ENCODE peak calls at places on chromosome 1, in nine cellular contexts. D is A673, H is neural progenitor cell, O is GM23248, G is mammary epithelial cell, U is fibroblast of lung, R is endothelial cell of umbilical vein, J is PC-3, Q is DND-41. Z is an unnamed sample. For H3K9me3, the result is how much of the 10 kb centered on the place peaks cover.

GRCh38 chr1:16366722-16367257 is at the start of gene SZRD1:
- DNase-seq in U (peak), O (peak), Q (peak), H (peak), J (peak), D (peak), G (peak), R (peak), Z (peak)

GRCh38 chr1:169460193-169460833 is 25.4 kb downstream of the SLC19A2 start:
- DNase-seq in U (peak), J (no peak), O (peak), R (peak), D (no peak), Q (no peak), G (no peak), H (no peak), Z (no peak)

GRCh38 chr1:15617874-15618684 is 821 bp downstream of the DDI2 start:
- DNase-seq in D (peak), U (peak), J (peak), G (peak), R (peak), O (peak), Q (peak), H (no peak), Z (peak)

GRCh38 chr1:175521265-175522040 is 221.9 kb downstream of the TNR start:
- DNase-seq in U (no peak), J (peak), R (peak), O (no peak), Q (no peak), D (no peak), G (no peak), H (no peak), Z (no peak)

GRCh38 chr1:32769524-32770220 is 47.5 kb downstream of the YARS1 start:
- DNase-seq in R (no peak), O (peak), U (peak), D (no peak), H (no peak), J (peak), Q (no peak), G (peak), Z (no peak)

GRCh38 chr1:28830814-28831213 is 18.8 kb downstream of the OPRD1 start:
- DNase-seq in O (no peak), H (no peak), Q (no peak), U (no peak), R (no peak), J (no peak), G (no peak), D (no peak), Z (no peak)

GRCh38 chr1:213162338-213162737 is 111.3 kb downstream of the RPS6KC1 start:
- DNase-seq in D (no peak), Q (no peak), H (no peak), U (peak), G (no peak), R (no peak), J (peak), O (peak), Z (no peak)

GRCh38 chr1:64922336-64922735 is 44.0 kb downstream of the JAK1 start:
- DNase-seq in H (no peak), U (no peak), G (no peak), O (no peak), J (no peak), D (no peak), Q (no peak), R (no peak), Z (no peak)

GRCh38 chr1:160149706-160150105 is 1.7 kb upstream of the ATP1A4 start:
- DNase-seq in H (no peak), G (no peak), O (peak), U (peak), Q (no peak), R (no peak), J (no peak), D (no peak), Z (no peak)

GRCh38 chr1:171645553-171646336 is 6.7 kb downstream of the MYOC start:
- DNase-seq in J (no peak), D (no peak), G (no peak), O (peak), H (no peak), U (peak), Q (no peak), R (no peak), Z (no peak)

GRCh38 chr1:15835205-15835740 is 12.2 kb upstream of the SPEN start:
- DNase-seq in G (no peak), U (no peak), Q (no peak), D (peak), O (peak), H (peak), R (no peak), J (no peak), Z (no peak)

GRCh38 chr1:15344380-15344779 is 65.3 kb upstream of the EFHD2 start:
- DNase-seq in O (no peak), Q (no peak), J (no peak), D (no peak), G (no peak), R (no peak), U (no peak), H (no peak), Z (no peak)

GRCh38 chr1:44405041-44405803 is at the start of gene RNF220:
- DNase-seq in G (peak), Q (no peak), J (peak), U (peak), H (peak), O (peak), D (peak), R (peak), Z (no peak)

GRCh38 chr1:32872189-32872898 is 1.6 kb upstream of the FNDC5 start:
- DNase-seq in J (peak), R (peak), Q (peak), H (peak), U (no peak), O (peak), D (peak), G (no peak), Z (peak)

GRCh38 chr1:169150631-169151337 is 44.3 kb downstream of the ATP1B1 start:
- DNase-seq in R (no peak), H (no peak), U (no peak), J (no peak), O (no peak), D (no peak), G (no peak), Q (no peak), Z (no peak)

GRCh38 chr1:227587968-227588367 is 24.6 kb downstream of the ZNF678 start:
- DNase-seq in U (no peak), G (no peak), R (no peak), D (no peak), Q (no peak), J (no peak), O (no peak), H (no peak), Z (no peak)
- H3K9me3 ChIP-seq in U (under half), G (under half), R (under half), D (under half), Q (under half), J (under half), O (under half), H (under half), Z (under half)

DNA sequence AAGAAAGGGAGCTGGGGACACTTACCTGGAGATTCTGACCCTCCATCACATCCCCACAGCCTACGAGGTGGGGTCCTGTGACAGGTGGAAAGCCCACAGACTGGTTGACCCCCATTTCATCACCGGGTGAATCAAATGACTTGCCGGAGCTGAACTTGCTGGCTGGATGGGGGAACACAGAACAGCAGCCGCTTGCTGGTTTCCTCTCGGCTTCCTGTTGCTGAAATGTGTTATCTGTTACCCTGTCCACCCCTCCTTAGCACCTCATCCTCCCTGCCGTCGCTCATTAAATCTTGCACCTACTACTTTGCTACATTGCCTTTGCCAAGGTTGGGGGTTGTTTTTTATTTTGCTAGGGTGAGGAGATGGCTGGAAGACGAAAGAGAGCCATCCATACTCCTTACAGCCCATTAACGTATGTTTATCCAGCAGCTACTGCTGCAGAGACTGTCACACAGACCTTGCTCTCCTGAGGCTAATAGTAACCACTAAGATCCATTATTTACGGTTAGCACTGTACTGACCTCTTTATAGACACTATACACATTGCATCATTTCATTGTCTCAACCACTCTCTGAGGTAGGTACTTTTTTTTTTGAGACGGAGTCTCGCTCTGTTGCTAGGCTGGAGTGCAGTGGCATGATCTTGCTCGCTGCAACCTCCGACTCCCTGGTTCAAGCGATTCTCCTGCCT is 7.0 kb downstream of the PAFAH2 start:
- DNase-seq in G (no peak), U (no peak), J (no peak), Q (peak), R (no peak), O (no peak), H (no peak), D (no peak), Z (no peak)
- H3K4me3 ChIP-seq in G (no peak), U (no peak), J (no peak), Q (peak), R (no peak), O (no peak), H (no peak), D (no peak), Z (no peak)

GRCh38 chr1:12588695-12589094 is 29.3 kb downstream of the DHRS3 start:
- DNase-seq in R (no peak), Q (no peak), U (no peak), D (no peak), J (no peak), H (no peak), O (no peak), G (no peak), Z (no peak)
- TF ChIP-seq EZH2 in R (no peak), Q (no peak), U (no peak), D (no peak), J (no peak), H (no peak), O (no peak), G (no peak), Z (no peak)

GRCh38 chr1:69220672-69221071 is 347.1 kb upstream of the LRRC7 start:
- DNase-seq in J (no peak), D (no peak), U (no peak), G (no peak), O (no peak), R (no peak), Q (no peak), H (no peak), Z (no peak)
- H3K9me3 ChIP-seq in J (under half), D (under half), U (under half), G (under half), O (under half), R (under half), Q (under half), H (under half), Z (under half)

GRCh38 chr1:198185101-198185500 is 28.3 kb downstream of the NEK7 start:
- DNase-seq in U (no peak), H (no peak), O (no peak), R (no peak), J (no peak), G (no peak), Q (no peak), D (no peak), Z (no peak)

GRCh38 chr1:198185759-198186158 is 29.0 kb downstream of the NEK7 start:
- DNase-seq in Q (no peak), D (no peak), J (no peak), R (no peak), G (no peak), U (no peak), H (no peak), O (no peak), Z (peak)

GRCh38 chr1:198184516-198184915 is 27.7 kb downstream of the NEK7 start:
- DNase-seq in R (no peak), Q (no peak), H (no peak), J (no peak), O (no peak), U (no peak), D (no peak), G (no peak), Z (no peak)

GRCh38 chr1:198187973-198188588 is 31.3 kb downstream of the NEK7 start:
- DNase-seq in J (no peak), Q (peak), G (no peak), D (no peak), U (peak), R (peak), H (no peak), O (no peak), Z (no peak)

GRCh38 chr1:198186916-198187580 is 30.2 kb downstream of the NEK7 start:
- DNase-seq in Q (no peak), J (no peak), R (no peak), U (peak), H (no peak), D (no peak), G (no peak), O (peak), Z (no peak)
- H3K4me3 ChIP-seq in Q (no peak), J (no peak), R (no peak), U (no peak), H (no peak), D (no peak), G (no peak), O (no peak), Z (no peak)

GRCh38 chr1:200041337-200042118 is 14.0 kb downstream of the NR5A2 start:
- DNase-seq in U (no peak), R (peak), O (no peak), Q (no peak), J (no peak), H (peak), G (no peak), D (no peak), Z (no peak)
- TF ChIP-seq EZH2 in U (peak), R (peak), O (no peak), Q (no peak), J (no peak), H (peak), G (peak), D (peak), Z (no peak)